ENCODE peak calls at places on chromosome 11, in seven cellular contexts. P is neuronal stem cell, F is IMR-90, M is mesendoderm, U is H1, J is H9, K is trophoblast cell. L is an unnamed sample.

GRCh38 chr11:102289510-102290078 is 27.7 kb upstream of the BIRC3 start:
- DNase-seq in K (no peak), F (no peak), U (no peak), J (no peak), P (no peak), M (no peak), L (no peak)

GRCh38 chr11:9516113-9516512 is 55.3 kb downstream of the ZNF143 start:
- DNase-seq in P (no peak), J (peak), K (no peak), M (peak), F (no peak), U (no peak), L (no peak)

GRCh38 chr11:111631666-111632039 is 29.4 kb downstream of the SIK2 start:
- DNase-seq in K (peak), P (no peak), M (peak), J (no peak), U (no peak), F (peak), L (peak)

GRCh38 chr11:17607083-17607429 is 60.0 kb downstream of the OTOG start:
- DNase-seq in J (no peak), P (no peak), M (no peak), F (no peak), K (no peak), U (no peak), L (no peak)

GRCh38 chr11:122714021-122714420 is 58.5 kb downstream of the UBASH3B start:
- DNase-seq in F (no peak), U (no peak), K (no peak), M (no peak), P (no peak), J (no peak), L (no peak)

GRCh38 chr11:4539603-4540219 is 5.3 kb upstream of the OR52M1 start:
- DNase-seq in U (no peak), K (peak), J (peak), P (peak), F (peak), M (peak), L (peak)

GRCh38 chr11:83159901-83160865 is 3.3 kb downstream of the PCF11 start:
- DNase-seq in M (no peak), K (peak), P (no peak), U (no peak), J (no peak), F (peak), L (peak)

GRCh38 chr11:44899959-44900358 is 50.7 kb downstream of the TP53I11 start:
- DNase-seq in U (no peak), F (peak), J (peak), P (no peak), K (no peak), M (peak), L (peak)

GRCh38 chr11:104705475-104706195 is 192.6 kb downstream of the CASP12 start:
- DNase-seq in M (no peak), P (no peak), F (peak), U (no peak), J (no peak), K (no peak), L (peak)

GRCh38 chr11:77322506-77322905 is 21.0 kb upstream of the GDPD4 start:
- DNase-seq in J (no peak), U (no peak), K (peak), M (no peak), P (no peak), F (peak), L (peak)

GRCh38 chr11:132821027-132821426 is 711.3 kb downstream of the OPCML start:
- DNase-seq in M (peak), J (no peak), F (peak), P (no peak), U (peak), K (no peak), L (peak)

GRCh38 chr11:66987158-66987620 is 12.1 kb downstream of the C11orf86 start:
- DNase-seq in J (peak), U (no peak), K (no peak), P (no peak), M (peak), F (no peak), L (no peak)

GRCh38 chr11:9651481-9651880 is 12.4 kb upstream of the SWAP70 start:
- DNase-seq in U (no peak), J (no peak), P (no peak), F (no peak), M (no peak), K (no peak), L (no peak)

GRCh38 chr11:29260939-29261705 is 755.7 kb downstream of the KCNA4 start:
- DNase-seq in J (no peak), M (peak), K (peak), F (peak), U (no peak), P (no peak), L (peak)

GRCh38 chr11:8221917-8222316 is 41.8 kb downstream of the LMO1 start:
- DNase-seq in U (no peak), F (no peak), J (no peak), M (no peak), K (no peak), P (no peak), L (no peak)

GRCh38 chr11:31810779-31811647 is at the start of gene PAX6:
- DNase-seq in P (peak), J (peak), K (peak), F (peak), M (peak), U (no peak), L (no peak)

GRCh38 chr11:96001037-96001436 is 77.1 kb upstream of the MTMR2 start:
- DNase-seq in U (no peak), P (no peak), M (no peak), F (peak), K (no peak), J (no peak), L (no peak)

GRCh38 chr11:2806351-2807058 is 79.1 kb downstream of the CDKN1C start:
- DNase-seq in M (no peak), F (no peak), K (no peak), P (no peak), U (no peak), J (peak), L (no peak)

GRCh38 chr11:77284476-77285468 is 16.7 kb downstream of the GDPD4 start:
- DNase-seq in U (no peak), J (no peak), M (no peak), P (no peak), K (no peak), F (no peak), L (no peak)

GRCh38 chr11:96257036-96257435 is 86.0 kb downstream of the MAML2 start:
- DNase-seq in F (no peak), K (no peak), J (no peak), P (no peak), M (no peak), U (no peak), L (no peak)

GRCh38 chr11:16843307-16843706 is 104.9 kb downstream of the C11orf58 start:
- DNase-seq in J (no peak), U (no peak), F (no peak), P (no peak), K (no peak), M (no peak), L (no peak)

GRCh38 chr11:2512431-2513407 is 67.9 kb downstream of the KCNQ1 start:
- DNase-seq in J (peak), P (no peak), F (no peak), M (no peak), K (no peak), U (no peak), L (no peak)

GRCh38 chr11:65872555-65873279 is at the start of gene EFEMP2:
- DNase-seq in P (peak), F (no peak), J (no peak), K (no peak), U (no peak), M (no peak), L (peak)

GRCh38 chr11:11988099-11988651 is 20.3 kb downstream of the DKK3 start:
- DNase-seq in U (no peak), P (no peak), M (no peak), J (peak), K (no peak), F (peak), L (peak)

GRCh38 chr11:77361184-77361583 is 59.7 kb upstream of the GDPD4 start:
- DNase-seq in F (peak), U (no peak), J (no peak), M (peak), K (no peak), P (no peak), L (peak)

DNA sequence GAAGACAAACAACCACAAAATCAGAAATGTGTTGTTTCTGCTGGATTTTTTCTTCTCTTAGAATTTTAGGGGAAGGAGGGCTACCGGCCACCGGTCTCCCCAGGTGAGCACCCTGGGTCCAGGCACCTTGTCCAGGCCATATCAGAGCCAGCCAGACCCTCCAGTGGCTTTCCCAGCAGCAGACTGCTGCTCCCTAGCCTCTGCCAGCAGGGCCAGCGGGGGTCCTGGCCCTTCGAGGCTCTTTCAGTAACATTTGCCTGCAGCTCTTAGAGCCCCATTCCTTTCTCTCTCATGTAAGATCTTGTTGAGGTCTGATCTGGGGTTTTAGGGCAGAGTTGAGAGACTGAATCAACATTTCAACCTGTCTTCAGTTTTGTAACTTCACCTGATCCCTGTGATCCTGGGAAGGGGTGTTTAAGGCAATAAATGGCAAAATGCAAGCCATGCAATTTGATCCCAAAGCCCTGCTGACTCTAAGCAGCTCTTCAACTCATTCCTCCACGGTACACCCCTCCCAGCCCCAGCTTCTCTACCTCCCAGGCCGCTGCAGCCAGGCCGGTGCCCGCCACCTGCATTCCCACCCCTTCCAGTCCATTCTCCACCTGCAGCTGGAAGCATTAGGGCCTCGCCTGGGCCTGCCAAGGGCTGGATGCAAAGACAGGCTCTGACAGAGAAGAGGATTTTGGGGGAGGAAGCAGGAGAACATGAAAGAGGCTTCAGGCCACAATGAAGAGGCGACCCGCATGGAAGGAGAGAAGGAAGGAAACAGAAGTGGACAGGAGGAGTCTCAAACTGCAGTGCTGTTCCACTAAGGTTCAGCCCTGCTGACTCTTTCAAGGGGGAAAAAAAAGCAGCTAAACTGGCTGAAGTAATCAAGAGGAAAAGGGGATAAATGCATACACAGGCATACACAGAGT is 113.0 kb upstream of the FGF3 start:
- DNase-seq in U (no peak), F (no peak), J (no peak), M (no peak), P (no peak), K (no peak), L (no peak)
- H3K23ac ChIP-seq in U (no peak), F (no peak), J (no peak), M (no peak), P (no peak), K (no peak), L (no peak)

DNA sequence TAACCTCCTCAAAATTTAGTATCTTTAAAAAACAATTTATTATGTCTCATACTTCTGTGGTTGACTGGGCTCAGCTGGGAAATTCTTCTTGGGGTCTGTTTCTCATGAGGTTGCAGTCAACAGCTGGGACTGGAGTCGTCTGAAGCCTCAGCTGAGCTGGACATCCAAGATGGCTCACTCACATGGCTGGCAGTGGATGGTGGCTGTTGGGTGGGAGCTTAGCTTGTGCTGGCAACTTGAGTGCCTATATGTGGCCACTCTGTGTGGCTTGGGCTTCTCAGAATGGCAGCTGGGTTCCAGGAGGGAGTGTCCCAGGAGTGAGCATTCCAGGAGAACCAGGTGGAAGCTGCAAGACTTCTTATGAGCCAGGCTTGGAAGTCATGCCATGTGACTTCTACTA is 13.2 kb downstream of the THY1 start:
- DNase-seq in K (no peak), F (no peak), M (no peak), U (no peak), P (no peak), J (no peak), L (no peak)
- H3K23ac ChIP-seq in K (no peak), F (no peak), M (no peak), U (no peak), P (no peak), J (no peak), L (no peak)

GRCh38 chr11:103546236-103546635 is 437.0 kb downstream of the DYNC2H1 start:
- DNase-seq in K (no peak), U (no peak), J (no peak), P (no peak), M (no peak), F (peak), L (no peak)
- H3K23ac ChIP-seq in K (no peak), U (no peak), J (no peak), P (no peak), M (no peak), F (no peak), L (no peak)

GRCh38 chr11:90189011-90189410 is 33.8 kb downstream of the CHORDC1 start:
- DNase-seq in K (peak), F (no peak), M (no peak), P (no peak), J (no peak), U (no peak), L (no peak)
- H3K23ac ChIP-seq in K (no peak), F (no peak), M (no peak), P (no peak), J (no peak), U (no peak), L (no peak)

GRCh38 chr11:1261241-1262071 is 38.6 kb downstream of the MUC5B start:
- DNase-seq in F (no peak), M (no peak), K (no peak), U (no peak), J (no peak), P (no peak), L (no peak)

GRCh38 chr11:1260023-1260501 is 37.2 kb downstream of the MUC5B start:
- DNase-seq in F (no peak), K (no peak), U (no peak), M (peak), P (no peak), J (peak), L (peak)

GRCh38 chr11:1259561-1259960 is 36.7 kb downstream of the MUC5B start:
- DNase-seq in K (no peak), M (no peak), F (no peak), P (no peak), U (no peak), J (no peak), L (no peak)

GRCh38 chr11:1259076-1259461 is 36.2 kb downstream of the MUC5B start:
- DNase-seq in J (no peak), U (no peak), P (no peak), K (no peak), M (no peak), F (no peak), L (no peak)

DNA sequence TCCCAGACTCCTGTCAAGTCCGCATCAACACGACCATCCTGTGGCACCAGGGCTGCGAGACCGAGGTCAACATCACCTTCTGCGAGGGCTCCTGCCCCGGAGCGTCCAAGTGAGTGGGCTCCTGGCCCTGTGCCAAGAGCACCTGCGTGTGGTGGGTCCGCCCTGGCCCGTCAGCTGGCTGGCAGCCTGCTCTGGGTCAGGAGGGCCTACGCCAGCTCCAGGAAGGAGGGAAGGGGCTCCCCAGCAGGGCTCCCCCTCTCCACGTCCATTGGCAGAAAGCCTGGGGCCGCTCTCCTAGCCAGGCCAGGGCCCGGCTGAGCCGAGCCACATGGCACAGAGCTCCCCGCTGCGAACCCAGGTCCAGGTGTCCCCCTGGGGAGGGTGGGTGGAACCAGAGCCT is 37.8 kb downstream of the MUC5B start:
- DNase-seq in J (no peak), F (no peak), M (no peak), U (no peak), K (no peak), P (no peak), L (no peak)
- H3K23ac ChIP-seq in J (no peak), F (no peak), M (no peak), U (no peak), K (no peak), P (peak), L (no peak)

GRCh38 chr11:129035254-129035653 is 92.6 kb upstream of the TP53AIP1 start:
- DNase-seq in J (no peak), F (no peak), K (no peak), M (no peak), P (no peak), U (no peak), L (no peak)
- H3K23ac ChIP-seq in J (no peak), F (no peak), K (no peak), M (no peak), P (no peak), U (no peak), L (no peak)

GRCh38 chr11:86414032-86414431 is 39.3 kb downstream of the CCDC81 start:
- DNase-seq in J (no peak), F (no peak), K (no peak), M (no peak), P (no peak), U (no peak), L (no peak)
- H3K23ac ChIP-seq in J (no peak), F (no peak), K (no peak), M (no peak), P (no peak), U (no peak), L (no peak)

GRCh38 chr11:125111341-125112234 is at the start of gene TMEM218:
- DNase-seq in K (peak), U (peak), F (peak), M (peak), P (peak), J (peak), L (peak)

GRCh38 chr11:125112235-125112604 is 794 bp upstream of the TMEM218 start:
- DNase-seq in P (no peak), M (no peak), F (no peak), U (no peak), K (no peak), J (no peak), L (no peak)

GRCh38 chr11:125117429-125117828 is 6.0 kb upstream of the TMEM218 start:
- DNase-seq in P (no peak), U (no peak), K (no peak), M (no peak), J (no peak), F (no peak), L (no peak)

GRCh38 chr11:125110996-125111340 is 458 bp downstream of the TMEM218 start:
- DNase-seq in K (no peak), M (peak), F (no peak), U (no peak), J (no peak), P (no peak), L (no peak)

DNA sequence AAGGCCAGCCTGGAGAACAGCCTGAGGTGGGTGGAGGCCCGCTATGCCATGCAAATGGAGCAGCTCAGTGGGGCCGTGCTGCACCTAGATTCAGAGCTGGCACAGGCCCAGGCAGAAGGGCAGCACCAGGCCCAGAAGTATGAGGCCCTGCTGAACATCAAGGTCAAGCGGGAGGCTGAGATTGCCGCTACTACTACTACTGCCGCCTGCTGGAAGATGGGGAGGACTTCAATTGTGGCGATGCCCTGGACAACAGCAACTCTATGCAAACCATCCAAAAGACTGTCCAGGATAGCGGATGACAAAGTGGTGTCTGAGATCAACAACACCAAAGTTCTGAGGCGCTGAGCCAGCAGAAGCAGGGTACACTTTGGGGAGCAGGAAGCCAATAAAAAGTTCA is 3.1 kb upstream of the TMEM218 start:
- DNase-seq in J (peak), K (no peak), U (no peak), M (peak), P (no peak), F (no peak), L (no peak)
- H3K23ac ChIP-seq in J (no peak), K (no peak), U (no peak), M (no peak), P (no peak), F (no peak), L (no peak)

DNA sequence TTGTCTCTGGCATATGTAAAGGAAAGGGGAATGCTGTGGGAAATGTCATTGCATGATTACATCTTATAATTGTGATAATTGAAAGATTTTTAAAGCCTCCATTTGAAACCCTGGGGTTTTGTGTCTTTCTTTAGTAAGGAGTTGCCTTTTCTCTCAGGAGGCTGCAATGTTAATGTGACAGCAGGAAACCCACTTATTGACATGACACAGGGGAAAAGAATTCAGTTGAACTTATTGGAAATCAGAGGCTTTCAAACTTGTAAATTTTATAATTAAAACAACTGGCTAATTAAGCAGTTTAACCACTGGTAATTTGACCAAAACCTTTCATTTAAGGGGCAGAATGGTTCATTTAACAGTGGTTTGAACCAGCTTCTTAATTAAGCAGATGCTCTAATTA is 31.2 kb downstream of the MRPL48 start:
- DNase-seq in U (no peak), F (peak), M (peak), J (no peak), P (no peak), K (no peak), L (peak)
- H3K23ac ChIP-seq in U (no peak), F (no peak), M (no peak), J (no peak), P (no peak), K (no peak), L (no peak)

GRCh38 chr11:63177872-63178271 is 33.9 kb upstream of the SLC22A24 start:
- DNase-seq in M (no peak), J (no peak), F (no peak), K (no peak), U (no peak), P (no peak), L (no peak)

GRCh38 chr11:63179446-63180068 is 35.5 kb upstream of the SLC22A24 start:
- DNase-seq in J (no peak), P (no peak), F (no peak), M (peak), U (no peak), K (no peak), L (no peak)

DNA sequence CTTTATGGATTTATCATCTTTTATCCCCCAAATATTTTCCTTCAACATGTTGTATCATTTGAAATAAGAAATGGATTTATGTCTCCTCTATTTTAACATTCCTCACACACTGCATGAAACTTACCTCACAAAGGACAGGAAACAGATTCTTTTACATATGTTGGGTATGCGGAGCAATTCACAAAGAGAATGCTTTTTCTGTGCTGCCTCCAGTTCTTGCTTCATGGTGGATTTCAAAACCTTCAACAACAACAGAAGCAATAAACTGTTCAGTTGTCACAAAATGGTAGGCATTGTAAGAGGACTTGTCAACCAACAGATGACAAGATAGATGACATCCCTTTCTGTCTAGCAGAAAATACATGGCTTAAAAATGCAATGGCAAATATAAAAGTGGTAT is 36.5 kb upstream of the SLC22A24 start:
- DNase-seq in P (no peak), M (peak), U (no peak), J (no peak), K (no peak), F (no peak), L (no peak)
- H3K23ac ChIP-seq in P (no peak), M (no peak), U (no peak), J (no peak), K (no peak), F (no peak), L (no peak)

L was measured in mesenchymal stem cell.